ENCODE peak calls at places on chromosomes 2 and 18, in five cellular contexts. One of them, this sample, is unnamed.

GRCh38 chr2:28250006-28250405 is 142.7 kb upstream of the FOSL2 start:
- DNase-seq in NCI-H460: no peak
- DNase-seq in AG08395: peak
- DNase-seq in nephron progenitor cell: no peak
- DNase-seq in activated naive CD4-positive, alpha-beta T cell treated with anti-CD3 and anti-CD28 coated beads for 36 hours: no peak
- DNase-seq in this sample: peak

GRCh38 chr2:164412831-164413230 is 208.5 kb downstream of the GRB14 start:
- DNase-seq in NCI-H460: no peak
- DNase-seq in AG08395: no peak
- DNase-seq in nephron progenitor cell: no peak
- DNase-seq in activated naive CD4-positive, alpha-beta T cell treated with anti-CD3 and anti-CD28 coated beads for 36 hours: no peak
- DNase-seq in this sample: no peak

GRCh38 chr2:20141806-20142205 is 83.1 kb downstream of the SDC1 start:
- DNase-seq in NCI-H460: no peak
- DNase-seq in AG08395: no peak
- DNase-seq in nephron progenitor cell: no peak
- DNase-seq in activated naive CD4-positive, alpha-beta T cell treated with anti-CD3 and anti-CD28 coated beads for 36 hours: no peak
- DNase-seq in this sample: peak

GRCh38 chr2:10311736-10312135 is 9.0 kb downstream of the HPCAL1 start:
- DNase-seq in NCI-H460: no peak
- DNase-seq in AG08395: no peak
- DNase-seq in nephron progenitor cell: no peak
- DNase-seq in activated naive CD4-positive, alpha-beta T cell treated with anti-CD3 and anti-CD28 coated beads for 36 hours: no peak
- DNase-seq in this sample: no peak

GRCh38 chr2:220334871-220335590 is 707.6 kb downstream of the SLC4A3 start:
- DNase-seq in NCI-H460: no peak
- DNase-seq in AG08395: no peak
- DNase-seq in nephron progenitor cell: no peak
- DNase-seq in activated naive CD4-positive, alpha-beta T cell treated with anti-CD3 and anti-CD28 coated beads for 36 hours: no peak
- DNase-seq in this sample: no peak

GRCh38 chr2:188395903-188396699 is 104.4 kb downstream of the GULP1 start:
- DNase-seq in NCI-H460: no peak
- DNase-seq in AG08395: no peak
- DNase-seq in nephron progenitor cell: no peak
- DNase-seq in activated naive CD4-positive, alpha-beta T cell treated with anti-CD3 and anti-CD28 coated beads for 36 hours: no peak
- DNase-seq in this sample: peak

GRCh38 chr18:2818281-2818680 is 28.5 kb upstream of the EMILIN2 start:
- DNase-seq in NCI-H460: no peak
- DNase-seq in AG08395: no peak
- DNase-seq in nephron progenitor cell: no peak
- DNase-seq in activated naive CD4-positive, alpha-beta T cell treated with anti-CD3 and anti-CD28 coated beads for 36 hours: no peak
- DNase-seq in this sample: no peak

GRCh38 chr2:74488643-74489481 is 6.0 kb downstream of the TTC31 start:
- DNase-seq in NCI-H460: no peak
- DNase-seq in AG08395: no peak
- DNase-seq in nephron progenitor cell: no peak
- DNase-seq in activated naive CD4-positive, alpha-beta T cell treated with anti-CD3 and anti-CD28 coated beads for 36 hours: no peak
- DNase-seq in this sample: no peak

GRCh38 chr18:74567805-74568204 is 29.9 kb upstream of the ZNF407 start:
- DNase-seq in NCI-H460: no peak
- DNase-seq in AG08395: no peak
- DNase-seq in nephron progenitor cell: no peak
- DNase-seq in activated naive CD4-positive, alpha-beta T cell treated with anti-CD3 and anti-CD28 coated beads for 36 hours: peak
- DNase-seq in this sample: no peak